ENCODE peak calls at places on chromosome 11, in seven cellular contexts. D is T-helper 2 cell; L is neuronal stem cell; F is GM12878; P is central memory CD4-positive, alpha-beta T cell; M is neural crest cell; Q is fibroblast of mammary gland. R is an unnamed sample.

GRCh38 chr11:38582151-38582550 is 1984.1 kb upstream of the RAG2 start:
- DNase-seq in D (no peak), L (no peak), F (no peak), P (no peak), M (no peak), Q (no peak), R (peak)

GRCh38 chr11:130719516-130719915 is 196.8 kb downstream of the SNX19 start:
- DNase-seq in D (no peak), L (no peak), F (no peak), P (no peak), M (no peak), Q (peak), R (no peak)

GRCh38 chr11:8699903-8700302 is 17.3 kb downstream of the RPL27A start:
- DNase-seq in D (no peak), L (no peak), F (no peak), P (no peak), M (peak), Q (peak), R (no peak)

GRCh38 chr11:56890584-56891305 is 98.0 kb upstream of the OR5AK2 start:
- DNase-seq in D (no peak), L (no peak), F (no peak), P (no peak), M (no peak), Q (no peak), R (no peak)

GRCh38 chr11:92717240-92717639 is 252.2 kb upstream of the MTNR1B start:
- DNase-seq in D (no peak), L (no peak), F (no peak), P (no peak), M (no peak), Q (no peak), R (no peak)

GRCh38 chr11:132943325-132943736 is 589.0 kb downstream of the OPCML start:
- DNase-seq in D (no peak), L (peak), F (no peak), P (no peak), M (peak), Q (no peak), R (no peak)

GRCh38 chr11:124839051-124839971 is 25.9 kb upstream of the ROBO3 start:
- DNase-seq in D (no peak), L (no peak), F (no peak), P (no peak), M (no peak), Q (no peak), R (no peak)

GRCh38 chr11:88521354-88522310 is 184.1 kb upstream of the CTSC start:
- DNase-seq in D (no peak), L (no peak), F (no peak), P (no peak), M (no peak), Q (no peak), R (peak)

GRCh38 chr11:113896156-113896879 is 8.3 kb upstream of the HTR3B start:
- DNase-seq in D (no peak), L (no peak), F (no peak), P (no peak), M (peak), Q (peak), R (peak)

GRCh38 chr11:92104349-92104748 is 120.3 kb upstream of the FAT3 start:
- DNase-seq in D (no peak), L (no peak), F (no peak), P (no peak), M (no peak), Q (no peak), R (no peak)

GRCh38 chr11:63590024-63590788 is 24.0 kb downstream of the PLAAT3 start:
- DNase-seq in D (no peak), L (no peak), F (no peak), P (no peak), M (no peak), Q (no peak), R (no peak)

GRCh38 chr11:117205211-117205818 is 6.1 kb downstream of the TAGLN start:
- DNase-seq in D (no peak), L (no peak), F (no peak), P (no peak), M (no peak), Q (no peak), R (no peak)

GRCh38 chr11:119905162-119905561 is 176.2 kb upstream of the NECTIN1 start:
- DNase-seq in D (no peak), L (no peak), F (no peak), P (no peak), M (no peak), Q (no peak), R (no peak)

GRCh38 chr11:1863352-1864215 is 10.7 kb downstream of the LSP1 start:
- DNase-seq in D (no peak), L (peak), F (no peak), P (no peak), M (peak), Q (peak), R (peak)

GRCh38 chr11:122634507-122634906 is 21.0 kb upstream of the UBASH3B start:
- DNase-seq in D (no peak), L (no peak), F (no peak), P (no peak), M (no peak), Q (peak), R (peak)

GRCh38 chr11:93622043-93622442 is 39.4 kb upstream of the CEP295 start:
- DNase-seq in D (no peak), L (no peak), F (no peak), P (no peak), M (no peak), Q (peak), R (peak)

GRCh38 chr11:56852131-56852530 is 103.6 kb upstream of the OR9G4 start:
- DNase-seq in D (no peak), L (no peak), F (no peak), P (no peak), M (no peak), Q (no peak), R (no peak)

GRCh38 chr11:326842-327580 is 6.4 kb upstream of the IFITM3 start:
- DNase-seq in D (no peak), L (no peak), F (peak), P (peak), M (no peak), Q (peak), R (peak)

GRCh38 chr11:44814881-44815592 is 88.3 kb downstream of the TSPAN18 start:
- DNase-seq in D (no peak), L (no peak), F (no peak), P (no peak), M (no peak), Q (peak), R (peak)

GRCh38 chr11:27241316-27242122 is 121.5 kb downstream of the CCDC34 start:
- DNase-seq in D (no peak), L (no peak), F (no peak), P (no peak), M (no peak), Q (peak), R (peak)

GRCh38 chr11:126391970-126392637 is 36.6 kb downstream of the ST3GAL4 start:
- DNase-seq in D (no peak), L (no peak), F (peak), P (no peak), M (no peak), Q (no peak), R (no peak)

GRCh38 chr11:64156235-64157011 is 9.5 kb downstream of the MACROD1 start:
- DNase-seq in D (no peak), L (no peak), F (no peak), P (no peak), M (no peak), Q (no peak), R (no peak)

GRCh38 chr11:1854949-1855885 is 2.3 kb downstream of the LSP1 start:
- DNase-seq in D (no peak), L (no peak), F (peak), P (no peak), M (no peak), Q (no peak), R (no peak)

GRCh38 chr11:85472953-85473352 is 154.2 kb downstream of the DLG2 start:
- DNase-seq in D (no peak), L (no peak), F (no peak), P (no peak), M (no peak), Q (no peak), R (no peak)

GRCh38 chr11:67664696-67665536 is 9.5 kb downstream of the ALDH3B2 start:
- DNase-seq in D (no peak), L (no peak), F (no peak), P (no peak), M (no peak), Q (no peak), R (no peak)

GRCh38 chr11:110295487-110296225 is 758 bp downstream of the RDX start:
- DNase-seq in D (peak), L (peak), F (peak), P (peak), M (peak), Q (peak), R (peak)

GRCh38 chr11:90434858-90435257 is 212.0 kb upstream of the CHORDC1 start:
- DNase-seq in D (no peak), L (peak), F (no peak), P (no peak), M (no peak), Q (no peak), R (peak)

GRCh38 chr11:17508306-17508705 is 31.7 kb upstream of the ABCC8 start:
- DNase-seq in D (no peak), L (no peak), F (no peak), P (no peak), M (no peak), Q (peak), R (no peak)

GRCh38 chr11:12540075-12540685 is 134.0 kb upstream of the TEAD1 start:
- DNase-seq in D (no peak), L (no peak), F (no peak), P (no peak), M (no peak), Q (peak), R (peak)

GRCh38 chr11:37597776-37598175 is 999.7 kb upstream of the RAG2 start:
- DNase-seq in D (no peak), L (no peak), F (no peak), P (no peak), M (no peak), Q (no peak), R (no peak)

GRCh38 chr11:123973816-123974215 is 3.8 kb downstream of the OR10S1 start:
- DNase-seq in D (no peak), L (no peak), F (no peak), P (no peak), M (no peak), Q (peak), R (no peak)